ENCODE peak calls at places on chromosome 15, in nine cellular contexts. One of them, this sample, is unnamed.

GRCh38 chr15:69482686-69483256 is 30.2 kb downstream of the RPLP1 start:
- DNase-seq in HL-60: no peak
- DNase-seq in stomach: peak
- DNase-seq in endothelial cell of umbilical vein: no peak
- DNase-seq in sigmoid colon: no peak
- DNase-seq in GM23338: no peak
- DNase-seq in HCT116: no peak
- DNase-seq in transverse colon: no peak
- DNase-seq in spleen: no peak
- DNase-seq in this sample: peak

GRCh38 chr15:100020181-100020580 is 286.9 kb upstream of the LYSMD4 start:
- DNase-seq in HL-60: no peak
- DNase-seq in stomach: no peak
- DNase-seq in endothelial cell of umbilical vein: no peak
- DNase-seq in sigmoid colon: no peak
- DNase-seq in GM23338: peak
- DNase-seq in HCT116: no peak
- DNase-seq in transverse colon: no peak
- DNase-seq in spleen: no peak
- DNase-seq in this sample: no peak

GRCh38 chr15:94272251-94272898 is 41.0 kb downstream of the MCTP2 start:
- DNase-seq in HL-60: no peak
- DNase-seq in stomach: no peak
- DNase-seq in endothelial cell of umbilical vein: no peak
- DNase-seq in sigmoid colon: no peak
- DNase-seq in GM23338: no peak
- DNase-seq in HCT116: no peak
- DNase-seq in transverse colon: no peak
- DNase-seq in spleen: no peak
- DNase-seq in this sample: no peak

GRCh38 chr15:97804950-97805349 is 155.6 kb upstream of the ARRDC4 start:
- DNase-seq in HL-60: no peak
- DNase-seq in stomach: no peak
- DNase-seq in endothelial cell of umbilical vein: no peak
- DNase-seq in sigmoid colon: no peak
- DNase-seq in GM23338: peak
- DNase-seq in HCT116: no peak
- DNase-seq in transverse colon: no peak
- DNase-seq in spleen: no peak
- DNase-seq in this sample: no peak

GRCh38 chr15:33326908-33327307 is 16.1 kb downstream of the RYR3 start:
- DNase-seq in HL-60: no peak
- DNase-seq in stomach: no peak
- DNase-seq in endothelial cell of umbilical vein: no peak
- DNase-seq in sigmoid colon: no peak
- DNase-seq in GM23338: no peak
- DNase-seq in HCT116: no peak
- DNase-seq in transverse colon: no peak
- DNase-seq in spleen: no peak
- DNase-seq in this sample: no peak

GRCh38 chr15:89226359-89227221 is 5.2 kb upstream of the RLBP1 start:
- DNase-seq in HL-60: no peak
- DNase-seq in stomach: no peak
- DNase-seq in endothelial cell of umbilical vein: no peak
- DNase-seq in sigmoid colon: no peak
- DNase-seq in GM23338: no peak
- DNase-seq in HCT116: no peak
- DNase-seq in transverse colon: no peak
- DNase-seq in spleen: no peak
- DNase-seq in this sample: no peak

GRCh38 chr15:24761704-24762302 is 86.2 kb downstream of the NPAP1 start:
- DNase-seq in HL-60: no peak
- DNase-seq in stomach: no peak
- DNase-seq in endothelial cell of umbilical vein: peak
- DNase-seq in sigmoid colon: no peak
- DNase-seq in GM23338: peak
- DNase-seq in HCT116: no peak
- DNase-seq in transverse colon: no peak
- DNase-seq in spleen: no peak
- DNase-seq in this sample: no peak

GRCh38 chr15:65869954-65870871 is 922 bp downstream of the RAB11A start:
- DNase-seq in HL-60: peak
- DNase-seq in stomach: peak
- DNase-seq in endothelial cell of umbilical vein: peak
- DNase-seq in sigmoid colon: peak
- DNase-seq in GM23338: peak
- DNase-seq in HCT116: no peak
- DNase-seq in transverse colon: peak
- DNase-seq in spleen: peak
- DNase-seq in this sample: peak

GRCh38 chr15:74252291-74253080 is 16.4 kb downstream of the CCDC33 start:
- DNase-seq in HL-60: no peak
- DNase-seq in stomach: no peak
- DNase-seq in endothelial cell of umbilical vein: no peak
- DNase-seq in sigmoid colon: no peak
- DNase-seq in GM23338: no peak
- DNase-seq in HCT116: no peak
- DNase-seq in transverse colon: no peak
- DNase-seq in spleen: no peak
- DNase-seq in this sample: no peak

GRCh38 chr15:85753791-85754452 is 40.8 kb downstream of the KLHL25 start:
- DNase-seq in HL-60: no peak
- DNase-seq in stomach: no peak
- DNase-seq in endothelial cell of umbilical vein: no peak
- DNase-seq in sigmoid colon: peak
- DNase-seq in GM23338: no peak
- DNase-seq in HCT116: no peak
- DNase-seq in transverse colon: peak
- DNase-seq in spleen: peak
- DNase-seq in this sample: no peak

GRCh38 chr15:65204931-65205655 is 6.2 kb downstream of the CILP start:
- DNase-seq in HL-60: no peak
- DNase-seq in stomach: no peak
- DNase-seq in endothelial cell of umbilical vein: no peak
- DNase-seq in sigmoid colon: peak
- DNase-seq in GM23338: no peak
- DNase-seq in HCT116: no peak
- DNase-seq in transverse colon: no peak
- DNase-seq in spleen: no peak
- DNase-seq in this sample: no peak

GRCh38 chr15:70199601-70200000 is 101.9 kb upstream of the TLE3 start:
- DNase-seq in HL-60: no peak
- DNase-seq in stomach: no peak
- DNase-seq in endothelial cell of umbilical vein: no peak
- DNase-seq in sigmoid colon: no peak
- DNase-seq in GM23338: no peak
- DNase-seq in HCT116: no peak
- DNase-seq in transverse colon: no peak
- DNase-seq in spleen: peak
- DNase-seq in this sample: no peak

GRCh38 chr15:37586976-37587375 is 347.5 kb upstream of the TMCO5A start:
- DNase-seq in HL-60: no peak
- DNase-seq in stomach: no peak
- DNase-seq in endothelial cell of umbilical vein: no peak
- DNase-seq in sigmoid colon: no peak
- DNase-seq in GM23338: no peak
- DNase-seq in HCT116: no peak
- DNase-seq in transverse colon: no peak
- DNase-seq in spleen: no peak
- DNase-seq in this sample: no peak

GRCh38 chr15:78177447-78177873 is 28.3 kb downstream of the IDH3A start:
- DNase-seq in HL-60: peak
- DNase-seq in stomach: peak
- DNase-seq in endothelial cell of umbilical vein: peak
- DNase-seq in sigmoid colon: no peak
- DNase-seq in GM23338: peak
- DNase-seq in HCT116: peak
- DNase-seq in transverse colon: peak
- DNase-seq in spleen: peak
- DNase-seq in this sample: peak

GRCh38 chr15:75454471-75455418 is 3.3 kb upstream of the SIN3A start:
- DNase-seq in HL-60: peak
- DNase-seq in stomach: peak
- DNase-seq in endothelial cell of umbilical vein: peak
- DNase-seq in sigmoid colon: peak
- DNase-seq in GM23338: peak
- DNase-seq in HCT116: peak
- DNase-seq in transverse colon: peak
- DNase-seq in spleen: peak
- DNase-seq in this sample: peak

GRCh38 chr15:32117122-32117521 is 86.8 kb downstream of the CHRNA7 start:
- DNase-seq in HL-60: no peak
- DNase-seq in stomach: no peak
- DNase-seq in endothelial cell of umbilical vein: no peak
- DNase-seq in sigmoid colon: no peak
- DNase-seq in GM23338: no peak
- DNase-seq in HCT116: no peak
- DNase-seq in transverse colon: no peak
- DNase-seq in spleen: peak
- DNase-seq in this sample: no peak

DNA sequence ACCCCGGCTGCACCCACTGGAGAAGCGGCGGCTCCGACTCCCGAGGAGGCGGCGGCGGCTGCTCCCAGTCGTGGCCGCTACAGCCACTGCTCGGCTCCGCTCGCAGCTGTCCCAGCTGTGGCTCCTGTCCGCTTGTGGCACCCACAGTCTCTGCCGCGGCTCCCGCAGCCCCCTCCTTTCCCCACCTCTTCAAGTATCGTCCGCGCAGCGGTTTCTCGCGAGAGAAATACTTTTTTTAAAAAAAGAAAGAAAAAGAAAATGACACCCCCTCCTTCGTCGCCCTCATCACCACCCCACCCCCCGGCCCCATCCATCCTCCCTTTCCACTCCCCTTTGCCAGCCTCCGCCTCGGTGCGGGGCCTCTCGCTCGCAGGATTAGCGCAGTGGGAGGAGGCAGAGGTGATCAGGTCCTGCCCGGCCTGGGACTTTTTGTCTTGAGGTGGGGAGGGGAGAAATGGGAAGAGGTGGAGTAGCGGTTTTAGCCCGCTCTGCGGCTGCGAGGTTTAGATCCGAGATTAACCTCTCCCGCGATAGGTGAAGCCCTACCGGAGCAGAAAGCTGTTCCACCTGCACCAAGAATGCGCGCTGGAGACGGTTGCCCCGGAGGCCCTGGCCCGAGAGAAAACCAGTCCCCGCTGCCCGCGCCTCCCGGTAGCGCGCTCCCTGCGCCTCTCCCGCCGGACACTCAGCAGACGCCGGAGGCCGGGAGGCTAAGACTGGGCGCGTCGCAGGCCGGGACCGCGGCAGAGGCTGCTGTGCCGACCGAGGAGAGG is at the start of gene FBN1:
- DNase-seq in HL-60: peak
- DNase-seq in stomach: peak
- DNase-seq in endothelial cell of umbilical vein: peak
- DNase-seq in sigmoid colon: peak
- DNase-seq in GM23338: peak
- DNase-seq in HCT116: no peak
- DNase-seq in transverse colon: peak
- DNase-seq in spleen: peak
- DNase-seq in this sample: no peak
- TF ChIP-seq POLR2AphosphoS5 in HL-60: no peak
- TF ChIP-seq POLR2AphosphoS5 in stomach: no peak
- TF ChIP-seq POLR2AphosphoS5 in endothelial cell of umbilical vein: peak
- TF ChIP-seq POLR2AphosphoS5 in sigmoid colon: peak
- TF ChIP-seq POLR2AphosphoS5 in GM23338: peak
- TF ChIP-seq POLR2AphosphoS5 in HCT116: no peak
- TF ChIP-seq POLR2AphosphoS5 in transverse colon: peak
- TF ChIP-seq POLR2AphosphoS5 in spleen: peak
- TF ChIP-seq POLR2AphosphoS5 in this sample: no peak

DNA sequence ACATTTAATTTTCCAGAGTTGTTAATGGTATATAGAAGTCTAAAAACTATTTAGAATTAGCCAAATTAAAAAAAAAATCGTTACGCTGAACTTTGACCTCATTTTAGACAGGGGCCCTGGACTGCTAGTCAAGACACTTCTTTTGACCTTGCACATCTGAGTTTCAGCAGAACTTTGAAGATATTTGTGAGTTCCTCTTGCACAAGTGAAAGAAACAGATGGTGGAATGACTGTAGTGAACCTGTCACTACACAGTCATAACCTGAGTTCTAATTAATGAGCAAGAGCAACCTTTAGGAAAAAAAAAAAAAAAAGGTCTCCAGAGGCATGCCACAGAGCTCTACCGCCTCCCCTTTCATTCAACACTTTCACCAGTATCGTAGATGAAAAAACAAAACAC is 5.3 kb downstream of the MYO5C start:
- DNase-seq in HL-60: no peak
- DNase-seq in stomach: no peak
- DNase-seq in endothelial cell of umbilical vein: no peak
- DNase-seq in sigmoid colon: no peak
- DNase-seq in GM23338: no peak
- DNase-seq in HCT116: no peak
- DNase-seq in transverse colon: no peak
- DNase-seq in spleen: no peak
- DNase-seq in this sample: no peak
- TF ChIP-seq CTCF in HL-60: no peak
- TF ChIP-seq CTCF in stomach: no peak
- TF ChIP-seq CTCF in endothelial cell of umbilical vein: no peak
- TF ChIP-seq CTCF in sigmoid colon: no peak
- TF ChIP-seq CTCF in GM23338: no peak
- TF ChIP-seq CTCF in HCT116: no peak
- TF ChIP-seq CTCF in transverse colon: no peak
- TF ChIP-seq CTCF in spleen: no peak
- TF ChIP-seq CTCF in this sample: no peak

GRCh38 chr15:60620707-60621106 is 141.8 kb upstream of the ICE2 start:
- DNase-seq in HL-60: no peak
- DNase-seq in stomach: no peak
- DNase-seq in endothelial cell of umbilical vein: no peak
- DNase-seq in sigmoid colon: peak
- DNase-seq in GM23338: peak
- DNase-seq in HCT116: no peak
- DNase-seq in transverse colon: peak
- DNase-seq in spleen: no peak
- DNase-seq in this sample: peak
- TF ChIP-seq POLR2AphosphoS5 in HL-60: no peak
- TF ChIP-seq POLR2AphosphoS5 in stomach: peak
- TF ChIP-seq POLR2AphosphoS5 in endothelial cell of umbilical vein: no peak
- TF ChIP-seq POLR2AphosphoS5 in sigmoid colon: no peak
- TF ChIP-seq POLR2AphosphoS5 in GM23338: no peak
- TF ChIP-seq POLR2AphosphoS5 in HCT116: no peak
- TF ChIP-seq POLR2AphosphoS5 in transverse colon: no peak
- TF ChIP-seq POLR2AphosphoS5 in spleen: no peak
- TF ChIP-seq POLR2AphosphoS5 in this sample: peak

DNA sequence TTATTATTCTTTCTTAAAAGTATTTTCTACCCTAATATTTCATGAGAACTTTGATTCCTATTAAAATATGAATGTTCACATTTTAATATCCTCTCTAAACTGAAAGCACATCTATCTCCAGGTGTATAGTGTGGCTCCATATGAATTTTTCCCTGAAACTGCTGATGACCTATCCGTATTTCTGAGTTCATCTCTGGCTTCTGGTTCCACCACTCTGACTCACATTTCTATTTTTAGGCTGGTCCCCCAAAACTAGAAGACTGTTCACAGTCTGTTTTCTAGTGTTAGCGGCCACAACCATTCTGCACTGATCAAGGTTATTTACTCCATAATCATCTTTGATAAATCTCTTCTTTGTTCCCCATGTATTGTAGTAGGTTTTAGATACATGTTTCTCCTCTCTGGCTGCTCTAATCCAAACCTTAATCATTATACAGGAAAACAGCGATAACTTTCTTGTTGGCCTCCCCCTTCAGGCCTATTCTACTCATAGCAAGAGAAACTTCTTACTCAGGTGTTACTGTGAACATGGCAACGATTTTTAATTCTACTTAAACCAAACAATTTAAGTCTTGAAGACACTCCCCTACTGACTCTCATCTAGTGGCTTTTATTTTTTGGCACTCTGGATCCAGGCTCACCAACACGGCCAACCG is 12.8 kb downstream of the ADPGK start:
- DNase-seq in HL-60: no peak
- DNase-seq in stomach: no peak
- DNase-seq in endothelial cell of umbilical vein: no peak
- DNase-seq in sigmoid colon: no peak
- DNase-seq in GM23338: peak
- DNase-seq in HCT116: no peak
- DNase-seq in transverse colon: no peak
- DNase-seq in spleen: no peak
- DNase-seq in this sample: no peak
- TF ChIP-seq CTCF in HL-60: no peak
- TF ChIP-seq CTCF in stomach: no peak
- TF ChIP-seq CTCF in endothelial cell of umbilical vein: no peak
- TF ChIP-seq CTCF in sigmoid colon: no peak
- TF ChIP-seq CTCF in GM23338: peak
- TF ChIP-seq CTCF in HCT116: peak
- TF ChIP-seq CTCF in transverse colon: no peak
- TF ChIP-seq CTCF in spleen: no peak
- TF ChIP-seq CTCF in this sample: no peak

This sample was measured in prostate gland.